ENCODE peak calls at places on chromosomes 6 and 20, in eight cellular contexts. J, X, F, W, Q, E, A and O are unnamed samples.

GRCh38 chr6:145139451-145139850 is 595.9 kb downstream of the EPM2A start:
- DNase-seq in F (no peak), X (no peak), Q (no peak), E (no peak), W (no peak), A (peak; percentile 5), J (no peak), O (no peak)

GRCh38 chr6:170222498-170223471 is 68.1 kb downstream of the DLL1 start:
- DNase-seq in W (no peak), E (no peak), A (peak; percentile 65), X (no peak), J (peak; percentile 3), Q (no peak), F (peak; percentile 29), O (no peak)

GRCh38 chr20:56430471-56430870 is 18.4 kb downstream of the CASS4 start:
- DNase-seq in A (no peak), X (no peak), E (no peak), W (no peak), F (no peak), Q (no peak), J (no peak), O (no peak)

GRCh38 chr6:157867155-157867559 is 44.1 kb downstream of the SNX9 start:
- DNase-seq in Q (no peak), F (peak; percentile 66), W (peak; percentile 55), A (peak; percentile 55), J (no peak), E (no peak), X (peak; percentile 59), O (peak; percentile 29)

GRCh38 chr6:29731281-29731680 is 8.0 kb downstream of the HLA-F start:
- DNase-seq in W (no peak), E (no peak), X (no peak), Q (no peak), A (no peak), F (no peak), J (no peak), O (no peak)

GRCh38 chr6:20092071-20092566 is 120.2 kb downstream of the MBOAT1 start:
- DNase-seq in W (peak; percentile 71), E (no peak), X (peak; percentile 39), F (peak; percentile 37), A (peak; percentile 42), Q (no peak), J (no peak), O (peak; percentile 41)

GRCh38 chr6:134079406-134079921 is 27.0 kb upstream of the SLC2A12 start:
- DNase-seq in W (no peak), J (peak; percentile 30), E (no peak), X (no peak), Q (no peak), A (no peak), F (no peak), O (no peak)

GRCh38 chr6:71028236-71028876 is 71.5 kb upstream of the B3GAT2 start:
- DNase-seq in Q (no peak), J (no peak), A (no peak), F (no peak), E (no peak), W (no peak), X (no peak), O (no peak)

GRCh38 chr20:56710577-56711465 is 81.7 kb downstream of the TFAP2C start:
- DNase-seq in Q (no peak), E (no peak), A (peak; percentile 76), X (no peak), F (peak; percentile 50), J (no peak), W (peak; percentile 4), O (peak; percentile 51)

GRCh38 chr6:63805808-63806572 is 170.4 kb downstream of the PHF3 start:
- DNase-seq in A (peak; percentile 90), X (no peak), Q (no peak), E (no peak), F (peak; percentile 92), W (peak; percentile 92), J (peak; percentile 56), O (peak; percentile 90)

GRCh38 chr20:53085720-53086119 is 113.6 kb downstream of the TSHZ2 start:
- DNase-seq in F (no peak), X (no peak), W (no peak), J (no peak), A (no peak), E (no peak), Q (no peak), O (no peak)

GRCh38 chr6:3208096-3208774 is 19.2 kb downstream of the TUBB2B start:
- DNase-seq in A (peak; percentile 96), J (no peak), X (no peak), Q (no peak), E (no peak), F (peak; percentile 91), W (peak; percentile 73), O (peak; percentile 89)

GRCh38 chr20:20038586-20038985 is 13.7 kb downstream of the CRNKL1 start:
- DNase-seq in J (no peak), E (no peak), A (no peak), Q (no peak), F (no peak), X (no peak), W (no peak), O (no peak)

GRCh38 chr6:76697585-76697984 is 625.1 kb upstream of the IMPG1 start:
- DNase-seq in W (peak; percentile 61), A (peak; percentile 5), F (no peak), E (no peak), Q (no peak), J (no peak), X (no peak), O (no peak)

GRCh38 chr6:132768051-132768517 is 10.4 kb upstream of the VNN2 start:
- DNase-seq in W (peak; percentile 46), Q (no peak), X (peak; percentile 42), E (peak; percentile 32), A (no peak), J (no peak), F (peak; percentile 43), O (peak; percentile 36)

DNA sequence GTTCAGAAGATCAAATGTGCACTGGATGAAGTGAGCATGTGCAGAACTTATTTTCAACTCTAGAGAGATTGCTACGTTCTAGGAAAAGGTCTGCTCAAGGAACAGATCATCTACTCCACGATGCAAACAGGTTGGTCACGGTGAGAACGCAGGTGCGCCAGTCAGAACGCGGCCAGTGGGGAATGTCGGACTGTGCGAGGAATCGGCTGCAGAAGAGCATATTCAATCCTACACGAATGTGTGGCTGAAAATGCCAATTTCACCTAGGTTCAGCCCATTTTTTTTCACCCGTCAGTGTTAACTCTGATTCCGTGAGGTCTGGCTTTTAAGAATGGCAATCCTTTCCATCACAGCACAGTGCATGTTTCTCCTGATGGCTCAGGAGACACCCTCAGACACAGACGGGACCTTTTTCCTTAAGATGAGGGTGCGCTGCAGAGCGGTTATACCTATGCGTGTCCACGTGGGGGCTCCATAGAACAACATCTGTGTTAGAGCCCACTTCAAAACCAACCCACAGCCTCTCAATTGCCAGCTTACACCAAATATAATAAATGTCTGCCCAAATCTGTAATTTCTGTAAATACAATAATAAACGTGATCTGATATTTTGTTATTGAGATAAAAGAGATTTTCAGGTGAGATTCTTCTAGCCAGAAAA is 250.4 kb downstream of the FOXA2 start:
- DNase-seq in X (peak; percentile 73), E (peak; percentile 44), W (peak; percentile 74), F (peak; percentile 40), J (peak; percentile 42), A (peak; percentile 39), Q (peak; percentile 56), O (peak; percentile 24)
- TF ChIP-seq CTCF in X (peak; percentile 65), E (peak; percentile 54), W (peak; percentile 81), F (peak; percentile 89), J (peak; percentile 45), A (peak; percentile 70), Q (peak; percentile 73), O (peak; percentile 78)

DNA sequence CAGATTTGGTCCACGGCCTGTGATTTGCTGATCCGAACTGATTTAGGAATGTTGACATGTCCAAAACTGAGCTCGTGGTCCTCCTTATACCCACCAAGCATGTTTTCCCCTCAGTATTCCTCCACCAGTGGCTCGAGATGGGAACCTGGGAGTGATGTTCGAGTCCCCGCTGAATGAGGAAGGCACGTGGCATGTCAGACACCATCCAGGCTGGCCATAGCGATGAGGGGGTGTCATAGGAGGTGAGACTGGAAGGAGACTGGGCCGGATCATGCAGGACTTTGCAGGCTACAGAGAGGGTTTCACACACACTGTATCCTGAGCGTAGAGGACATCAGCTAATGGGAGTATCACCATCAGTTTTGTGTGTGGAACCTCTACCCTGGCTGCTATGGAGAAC is 78.2 kb downstream of the TOX2 start:
- DNase-seq in E (no peak), Q (no peak), X (no peak), A (no peak), J (no peak), F (no peak), W (no peak), O (no peak)
- TF ChIP-seq CTCF in E (no peak), Q (no peak), X (no peak), A (no peak), J (no peak), F (no peak), W (no peak), O (no peak)

GRCh38 chr20:33757458-33757857 is 25.7 kb downstream of the ZNF341 start:
- DNase-seq in E (no peak), A (no peak), Q (no peak), F (no peak), W (no peak), J (no peak), X (no peak), O (no peak)
- TF ChIP-seq CTCF in E (no peak), A (no peak), Q (no peak), F (no peak), W (no peak), J (no peak), X (no peak), O (no peak)

GRCh38 chr20:13790708-13791107 is 5.9 kb downstream of the NDUFAF5 start:
- DNase-seq in E (no peak), A (no peak), F (no peak), Q (no peak), X (no peak), W (no peak), J (no peak), O (no peak)

GRCh38 chr20:13786143-13786828 is 1.5 kb downstream of the NDUFAF5 start:
- DNase-seq in J (no peak), A (no peak), W (no peak), Q (no peak), F (no peak), E (no peak), X (no peak), O (no peak)

GRCh38 chr20:13784893-13785715 is at the start of the genes ESF1 and NDUFAF5:
- DNase-seq in W (peak; percentile 97), J (peak; percentile 93), E (peak; percentile 93), F (peak; percentile 97), Q (peak; percentile 97), A (peak; percentile 98), X (peak; percentile 74), O (peak; percentile 97)

GRCh38 chr20:13791562-13792459 is 7.0 kb downstream of the NDUFAF5 start:
- DNase-seq in X (no peak), F (no peak), E (no peak), J (no peak), Q (no peak), W (no peak), A (no peak), O (no peak)

DNA sequence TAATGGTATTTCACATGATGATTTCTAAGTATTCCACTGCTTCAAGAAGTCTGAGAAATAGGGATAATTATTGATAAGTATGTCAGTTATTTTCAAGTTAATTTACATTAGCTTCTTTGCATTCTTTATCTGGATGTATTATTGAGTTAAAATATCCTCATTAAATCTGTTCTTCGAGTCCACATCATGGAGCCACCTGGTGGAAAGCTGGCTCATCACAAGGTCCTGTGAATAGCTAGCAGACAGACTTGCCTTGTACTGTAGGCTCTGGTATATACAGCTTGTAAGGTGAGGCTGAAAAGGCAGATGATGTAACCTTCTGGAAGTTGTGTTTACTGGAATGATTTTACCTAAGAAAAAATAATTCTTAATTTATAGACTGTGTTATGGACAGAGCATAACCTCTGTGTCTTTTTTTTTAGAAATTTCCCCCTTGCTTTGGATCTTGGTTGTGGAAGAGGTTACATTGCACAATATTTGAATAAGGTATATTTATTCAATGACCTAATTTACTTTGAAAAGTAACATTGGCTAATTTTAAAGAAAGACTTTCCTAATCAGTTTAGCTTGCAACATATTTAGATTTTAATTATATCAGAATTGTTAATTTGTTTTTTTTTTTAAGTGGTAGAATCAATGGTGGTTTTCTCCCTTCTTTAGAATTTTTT is 3.5 kb downstream of the NDUFAF5 start:
- DNase-seq in J (peak; percentile 12), A (peak; percentile 63), F (peak; percentile 52), Q (no peak), X (peak; percentile 18), E (no peak), W (peak; percentile 71), O (peak; percentile 65)
- TF ChIP-seq CTCF in J (peak; percentile 23), A (peak; percentile 49), F (peak; percentile 67), Q (peak; percentile 61), X (peak; percentile 26), E (no peak), W (peak; percentile 69), O (peak; percentile 75)